ENCODE peak calls at places on chromosomes 16 and 17, in four cellular contexts. V is IMR-90, K is H9, F is neuronal stem cell. N is an unnamed sample.

GRCh38 chr17:42608692-42609181 is 437 bp downstream of the RETREG3 start:
- DNase-seq in V (no peak), K (no peak), F (no peak), N (no peak)

GRCh38 chr17:71987634-71988033 is 133.2 kb upstream of the SOX9 start:
- DNase-seq in V (peak; percentile 21), K (no peak), F (no peak), N (no peak)

GRCh38 chr17:76163919-76164318 is 22.9 kb upstream of the FOXJ1 start:
- DNase-seq in K (no peak), V (no peak), F (no peak), N (no peak)

GRCh38 chr17:77131919-77132318 is 8.8 kb upstream of the SEC14L1 start:
- DNase-seq in F (no peak), K (no peak), V (peak; percentile 70), N (peak; percentile 73)

GRCh38 chr17:82520041-82520910 is 744 bp downstream of the FOXK2 start:
- DNase-seq in V (no peak), F (no peak), K (no peak), N (no peak)

GRCh38 chr17:11380761-11381160 is 139.7 kb downstream of the SHISA6 start:
- DNase-seq in V (no peak), K (no peak), F (no peak), N (no peak)

GRCh38 chr16:62576636-62577035 is 540.4 kb upstream of the CDH8 start:
- DNase-seq in V (no peak), F (no peak), K (no peak), N (no peak)

GRCh38 chr17:32341141-32341856 is 674 bp downstream of the C17orf75 start:
- DNase-seq in V (no peak), F (no peak), K (no peak), N (peak; percentile 37)

GRCh38 chr16:87404764-87405625 is 12.9 kb downstream of the MAP1LC3B start:
- DNase-seq in V (no peak), K (no peak), F (no peak), N (peak; percentile 26)

GRCh38 chr16:588639-588888 is 1.3 kb upstream of the RAB40C start:
- DNase-seq in V (peak; percentile 80), K (no peak), F (no peak), N (peak; percentile 42)

GRCh38 chr17:50539762-50540440 is 7.1 kb upstream of the SPATA20 start:
- DNase-seq in F (no peak), K (peak; percentile 89), V (no peak), N (peak; percentile 71)

GRCh38 chr17:38914741-38915638 is 10.4 kb upstream of the LASP1NB start:
- DNase-seq in F (no peak), V (no peak), K (peak; percentile 74), N (peak; percentile 44)

GRCh38 chr17:82236142-82236971 is 7.5 kb downstream of the SLC16A3 start:
- DNase-seq in F (peak; percentile 68), V (peak; percentile 47), K (peak; percentile 87), N (peak; percentile 59)

GRCh38 chr16:54633943-54634362 is 296.7 kb upstream of the IRX5 start:
- DNase-seq in V (no peak), F (no peak), K (peak; percentile 41), N (peak; percentile 61)

GRCh38 chr17:66831383-66832220 is 3.3 kb upstream of the CACNG5 start:
- DNase-seq in V (no peak), F (no peak), K (no peak), N (no peak)

GRCh38 chr17:47253541-47254402 is at the start of gene ITGB3:
- DNase-seq in V (peak; percentile 67), F (peak; percentile 65), K (peak; percentile 86), N (peak; percentile 85)

GRCh38 chr17:5585814-5586558 is 1.7 kb upstream of the NLRP1 start:
- DNase-seq in K (no peak), F (no peak), V (peak; percentile 31), N (no peak)

GRCh38 chr17:56936697-56937322 is 23.0 kb upstream of the TRIM25 start:
- DNase-seq in K (no peak), V (no peak), F (no peak), N (no peak)

GRCh38 chr17:3890082-3890892 is 2.6 kb downstream of the CAMKK1 start:
- DNase-seq in F (no peak), V (peak; percentile 91), K (no peak), N (peak; percentile 4)

GRCh38 chr16:23280483-23280967 is 21.6 kb upstream of the SCNN1B start:
- DNase-seq in F (no peak), V (no peak), K (no peak), N (no peak)

GRCh38 chr17:50219939-50220465 is 18.6 kb upstream of the COL1A1 start:
- DNase-seq in K (no peak), V (peak; percentile 75), F (no peak), N (no peak)

GRCh38 chr17:10156579-10157488 is 41.6 kb downstream of the GAS7 start:
- DNase-seq in F (no peak), K (no peak), V (no peak), N (peak; percentile 40)

GRCh38 chr16:85083051-85083639 is 29.1 kb downstream of the CIBAR2 start:
- DNase-seq in F (no peak), V (peak; percentile 27), K (peak; percentile 83), N (no peak)

GRCh38 chr17:50916026-50916707 is 50.0 kb upstream of the TOB1 start:
- DNase-seq in F (no peak), K (no peak), V (peak; percentile 10), N (peak; percentile 44)

GRCh38 chr16:2835638-2836493 is 5.8 kb downstream of the ZG16B start:
- DNase-seq in F (no peak), K (peak; percentile 71), V (peak; percentile 98), N (peak; percentile 94)

GRCh38 chr17:40516581-40517285 is 15.3 kb upstream of the TNS4 start:
- DNase-seq in K (no peak), V (no peak), F (no peak), N (peak; percentile 57)

GRCh38 chr17:5630434-5630833 is 46.1 kb upstream of the NLRP1 start:
- DNase-seq in F (no peak), K (no peak), V (peak; percentile 46), N (peak; percentile 15)

GRCh38 chr17:21106316-21106715 is 20.4 kb upstream of the DHRS7B start:
- DNase-seq in V (no peak), K (no peak), F (no peak), N (no peak)

GRCh38 chr16:19167710-19168172 is 299 bp upstream of the SYT17 start:
- DNase-seq in F (peak; percentile 83), V (peak; percentile 48), K (peak; percentile 83), N (peak; percentile 85)

GRCh38 chr16:12265168-12265567 is 288.6 kb downstream of the SNX29 start:
- DNase-seq in V (no peak), K (no peak), F (no peak), N (no peak)

GRCh38 chr16:12268602-12269001 is 292.1 kb downstream of the SNX29 start:
- DNase-seq in F (no peak), V (no peak), K (no peak), N (no peak)

GRCh38 chr16:12271006-12271405 is 294.5 kb downstream of the SNX29 start:
- DNase-seq in V (peak; percentile 32), F (peak; percentile 9), K (peak; percentile 69), N (peak; percentile 54)

GRCh38 chr16:12272264-12272663 is 295.7 kb downstream of the SNX29 start:
- DNase-seq in F (no peak), K (no peak), V (no peak), N (no peak)

DNA sequence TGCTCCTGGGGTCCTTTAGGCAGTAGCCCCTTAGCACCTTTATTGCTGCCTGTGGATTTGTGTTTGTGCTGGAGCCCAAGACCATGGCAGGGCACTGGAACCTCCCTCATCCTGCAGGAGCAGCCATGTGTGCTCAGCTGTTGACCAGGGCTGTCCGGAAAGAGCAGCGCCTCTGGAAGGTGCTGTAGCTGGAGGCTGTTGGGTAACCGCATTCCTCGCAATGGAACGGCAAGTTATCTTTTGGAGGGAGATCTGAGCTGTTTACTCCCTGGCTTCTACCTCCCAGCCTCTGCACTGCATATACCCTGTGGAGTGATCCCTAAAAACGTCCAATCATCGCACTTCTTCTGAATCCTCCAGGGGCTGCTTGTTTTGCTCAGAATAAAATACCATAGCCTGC is 291.0 kb downstream of the SNX29 start:
- DNase-seq in V (no peak), K (no peak), F (no peak), N (peak; percentile 62)
- H3K4me1 ChIP-seq in V (peaks cover under 1% of the 10 kb centered on the region), K (no peaks in the 10 kb centered on the region), F (no peaks in the 10 kb centered on the region), N (no peaks in the 10 kb centered on the region)

GRCh38 chr17:16818340-16818739 is 128.3 kb downstream of the CCDC144A start:
- DNase-seq in F (no peak), K (peak; percentile 31), V (no peak), N (peak; percentile 65)
- H4K91ac ChIP-seq in F (no peak overlapping the region), K (no peak overlapping the region), V (no peak overlapping the region), N (no peak overlapping the region)

DNA sequence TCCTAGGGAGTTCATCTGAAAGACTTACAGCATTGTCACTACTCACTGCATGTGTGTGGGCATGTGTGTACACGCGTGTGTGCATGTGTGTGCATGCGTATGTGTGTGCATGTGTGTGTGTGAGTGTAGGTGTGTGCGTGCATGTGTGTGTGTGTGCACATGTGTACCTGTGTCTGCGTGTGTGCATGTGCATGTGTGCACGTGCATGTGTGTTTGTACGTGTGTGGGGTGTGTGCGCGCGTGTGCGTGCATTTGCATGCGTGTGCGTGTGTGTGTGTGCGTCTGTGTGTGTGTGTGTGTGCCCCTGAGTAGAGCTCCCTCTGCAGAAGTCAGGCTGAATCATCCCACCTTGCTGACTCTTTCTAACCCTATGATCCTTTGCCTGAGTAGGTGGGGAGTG is 114.8 kb upstream of the RBFOX1 start:
- DNase-seq in V (no peak), K (no peak), F (no peak), N (no peak)
- H3K14ac ChIP-seq in V (no peak overlapping the region), K (no peak overlapping the region), F (peak overlapping the region; percentile 28), N (no peak overlapping the region)

GRCh38 chr16:11260596-11260966 is 4.6 kb upstream of the SOCS1 start:
- DNase-seq in V (no peak), F (no peak), K (peak; percentile 63), N (no peak)

GRCh38 chr16:11258553-11259287 is 2.7 kb upstream of the SOCS1 start:
- DNase-seq in V (no peak), K (no peak), F (no peak), N (no peak)

GRCh38 chr16:11259655-11260595 is 3.9 kb upstream of the SOCS1 start:
- DNase-seq in V (no peak), F (no peak), K (no peak), N (no peak)

GRCh38 chr16:11257131-11257938 is 1.3 kb upstream of the SOCS1 start:
- DNase-seq in F (peak; percentile 62), K (peak; percentile 88), V (peak; percentile 84), N (peak; percentile 55)

DNA sequence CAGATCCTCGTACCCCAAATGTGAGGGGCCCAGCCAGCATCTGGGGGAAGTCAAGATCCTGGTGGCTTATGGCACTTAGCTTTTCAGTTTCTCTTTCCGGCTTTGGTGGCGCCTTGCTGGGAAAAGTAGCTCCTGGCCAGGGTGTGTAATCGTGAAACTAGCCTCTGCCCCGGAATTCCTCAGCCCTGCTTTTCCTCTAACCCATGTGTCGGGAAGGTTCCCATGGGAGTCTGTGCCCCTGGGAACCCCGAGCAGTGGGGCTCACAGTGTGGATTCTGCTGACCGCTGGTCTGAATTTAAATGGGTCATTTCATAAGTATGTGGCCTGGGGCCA is 3.3 kb upstream of the SOCS1 start:
- DNase-seq in K (no peak), F (no peak), V (no peak), N (no peak)
- H3K4me1 ChIP-seq in K (peaks cover 5% of the 10 kb centered on the region), F (peaks cover 7% of the 10 kb centered on the region), V (peaks cover 10% of the 10 kb centered on the region), N (peaks cover 19% of the 10 kb centered on the region)

GRCh38 chr17:44124118-44124438 is 637 bp upstream of the HDAC5 start:
- DNase-seq in F (no peak), K (no peak), V (no peak), N (no peak)
- H4K91ac ChIP-seq in F (no peak overlapping the region), K (no peak overlapping the region), V (peak overlapping the region; percentile 98), N (peak overlapping the region; percentile 76)